ENCODE peak calls at places on chromosomes 3 and 15, in four cellular contexts. One of them, this sample, is unnamed.

GRCh38 chr3:11170052-11170770 is 15.9 kb downstream of the HRH1 start:
- DNase-seq in osteocyte: no peak
- DNase-seq in stimulated activated CD4-positive, alpha-beta T cell treated with anti-CD3 and anti-CD28 coated beads, Interleukin-15, amount 100 ng/mL, for 1 hour: no peak
- DNase-seq in activated CD4-positive, alpha-beta memory T cell treated with anti-CD3 and anti-CD28 coated beads, Interleukin-2, amount 10 ng/mL, durations not matched to agents 7 days and 5 days: no peak
- DNase-seq in this sample: no peak

GRCh38 chr3:30437172-30437571 is 169.2 kb upstream of the TGFBR2 start:
- DNase-seq in osteocyte: no peak
- DNase-seq in stimulated activated CD4-positive, alpha-beta T cell treated with anti-CD3 and anti-CD28 coated beads, Interleukin-15, amount 100 ng/mL, for 1 hour: no peak
- DNase-seq in activated CD4-positive, alpha-beta memory T cell treated with anti-CD3 and anti-CD28 coated beads, Interleukin-2, amount 10 ng/mL, durations not matched to agents 7 days and 5 days: no peak
- DNase-seq in this sample: peak; percentile 1

GRCh38 chr3:137121704-137122314 is 164.0 kb downstream of the IL20RB start:
- DNase-seq in osteocyte: no peak
- DNase-seq in stimulated activated CD4-positive, alpha-beta T cell treated with anti-CD3 and anti-CD28 coated beads, Interleukin-15, amount 100 ng/mL, for 1 hour: no peak
- DNase-seq in activated CD4-positive, alpha-beta memory T cell treated with anti-CD3 and anti-CD28 coated beads, Interleukin-2, amount 10 ng/mL, durations not matched to agents 7 days and 5 days: peak; percentile 23
- DNase-seq in this sample: peak; percentile 57

GRCh38 chr15:59405079-59405478 is 32.4 kb upstream of the MYO1E start:
- DNase-seq in osteocyte: no peak
- DNase-seq in stimulated activated CD4-positive, alpha-beta T cell treated with anti-CD3 and anti-CD28 coated beads, Interleukin-15, amount 100 ng/mL, for 1 hour: no peak
- DNase-seq in activated CD4-positive, alpha-beta memory T cell treated with anti-CD3 and anti-CD28 coated beads, Interleukin-2, amount 10 ng/mL, durations not matched to agents 7 days and 5 days: no peak
- DNase-seq in this sample: no peak

GRCh38 chr15:28943146-28943545 is 57.4 kb downstream of the APBA2 start:
- DNase-seq in osteocyte: no peak
- DNase-seq in stimulated activated CD4-positive, alpha-beta T cell treated with anti-CD3 and anti-CD28 coated beads, Interleukin-15, amount 100 ng/mL, for 1 hour: no peak
- DNase-seq in activated CD4-positive, alpha-beta memory T cell treated with anti-CD3 and anti-CD28 coated beads, Interleukin-2, amount 10 ng/mL, durations not matched to agents 7 days and 5 days: no peak
- DNase-seq in this sample: no peak

GRCh38 chr15:57973534-57973933 is 92.0 kb downstream of the ALDH1A2 start:
- DNase-seq in osteocyte: no peak
- DNase-seq in stimulated activated CD4-positive, alpha-beta T cell treated with anti-CD3 and anti-CD28 coated beads, Interleukin-15, amount 100 ng/mL, for 1 hour: no peak
- DNase-seq in activated CD4-positive, alpha-beta memory T cell treated with anti-CD3 and anti-CD28 coated beads, Interleukin-2, amount 10 ng/mL, durations not matched to agents 7 days and 5 days: no peak
- DNase-seq in this sample: no peak

GRCh38 chr3:69696365-69696764 is 42.9 kb upstream of the MITF start:
- DNase-seq in osteocyte: no peak
- DNase-seq in stimulated activated CD4-positive, alpha-beta T cell treated with anti-CD3 and anti-CD28 coated beads, Interleukin-15, amount 100 ng/mL, for 1 hour: no peak
- DNase-seq in activated CD4-positive, alpha-beta memory T cell treated with anti-CD3 and anti-CD28 coated beads, Interleukin-2, amount 10 ng/mL, durations not matched to agents 7 days and 5 days: no peak
- DNase-seq in this sample: no peak

GRCh38 chr15:101664303-101664913 is 12.2 kb upstream of the TM2D3 start:
- DNase-seq in osteocyte: no peak
- DNase-seq in stimulated activated CD4-positive, alpha-beta T cell treated with anti-CD3 and anti-CD28 coated beads, Interleukin-15, amount 100 ng/mL, for 1 hour: no peak
- DNase-seq in activated CD4-positive, alpha-beta memory T cell treated with anti-CD3 and anti-CD28 coated beads, Interleukin-2, amount 10 ng/mL, durations not matched to agents 7 days and 5 days: no peak
- DNase-seq in this sample: no peak

GRCh38 chr3:63192248-63192647 is 85.9 kb upstream of the SYNPR start:
- DNase-seq in osteocyte: no peak
- DNase-seq in stimulated activated CD4-positive, alpha-beta T cell treated with anti-CD3 and anti-CD28 coated beads, Interleukin-15, amount 100 ng/mL, for 1 hour: no peak
- DNase-seq in activated CD4-positive, alpha-beta memory T cell treated with anti-CD3 and anti-CD28 coated beads, Interleukin-2, amount 10 ng/mL, durations not matched to agents 7 days and 5 days: no peak
- DNase-seq in this sample: no peak

GRCh38 chr15:59284768-59285368 is 78.2 kb downstream of the LDHAL6B start:
- DNase-seq in osteocyte: no peak
- DNase-seq in stimulated activated CD4-positive, alpha-beta T cell treated with anti-CD3 and anti-CD28 coated beads, Interleukin-15, amount 100 ng/mL, for 1 hour: no peak
- DNase-seq in activated CD4-positive, alpha-beta memory T cell treated with anti-CD3 and anti-CD28 coated beads, Interleukin-2, amount 10 ng/mL, durations not matched to agents 7 days and 5 days: no peak
- DNase-seq in this sample: no peak

GRCh38 chr15:20357139-20358065 is 184.2 kb downstream of the GOLGA6L6 start:
- DNase-seq in osteocyte: peak; percentile 95
- DNase-seq in stimulated activated CD4-positive, alpha-beta T cell treated with anti-CD3 and anti-CD28 coated beads, Interleukin-15, amount 100 ng/mL, for 1 hour: no peak
- DNase-seq in activated CD4-positive, alpha-beta memory T cell treated with anti-CD3 and anti-CD28 coated beads, Interleukin-2, amount 10 ng/mL, durations not matched to agents 7 days and 5 days: no peak
- DNase-seq in this sample: peak; percentile 40

GRCh38 chr3:193827039-193827669 is 234.1 kb downstream of the OPA1 start:
- DNase-seq in osteocyte: no peak
- DNase-seq in stimulated activated CD4-positive, alpha-beta T cell treated with anti-CD3 and anti-CD28 coated beads, Interleukin-15, amount 100 ng/mL, for 1 hour: no peak
- DNase-seq in activated CD4-positive, alpha-beta memory T cell treated with anti-CD3 and anti-CD28 coated beads, Interleukin-2, amount 10 ng/mL, durations not matched to agents 7 days and 5 days: no peak
- DNase-seq in this sample: no peak

GRCh38 chr3:12752803-12753202 is 6.3 kb downstream of the TMEM40 start:
- DNase-seq in osteocyte: no peak
- DNase-seq in stimulated activated CD4-positive, alpha-beta T cell treated with anti-CD3 and anti-CD28 coated beads, Interleukin-15, amount 100 ng/mL, for 1 hour: no peak
- DNase-seq in activated CD4-positive, alpha-beta memory T cell treated with anti-CD3 and anti-CD28 coated beads, Interleukin-2, amount 10 ng/mL, durations not matched to agents 7 days and 5 days: no peak
- DNase-seq in this sample: no peak

GRCh38 chr3:11154953-11155325 is 646 bp downstream of the HRH1 start:
- DNase-seq in osteocyte: no peak
- DNase-seq in stimulated activated CD4-positive, alpha-beta T cell treated with anti-CD3 and anti-CD28 coated beads, Interleukin-15, amount 100 ng/mL, for 1 hour: no peak
- DNase-seq in activated CD4-positive, alpha-beta memory T cell treated with anti-CD3 and anti-CD28 coated beads, Interleukin-2, amount 10 ng/mL, durations not matched to agents 7 days and 5 days: no peak
- DNase-seq in this sample: peak; percentile 77

GRCh38 chr3:129615751-129616281 is 9.3 kb upstream of the PLXND1 start:
- DNase-seq in osteocyte: no peak
- DNase-seq in stimulated activated CD4-positive, alpha-beta T cell treated with anti-CD3 and anti-CD28 coated beads, Interleukin-15, amount 100 ng/mL, for 1 hour: no peak
- DNase-seq in activated CD4-positive, alpha-beta memory T cell treated with anti-CD3 and anti-CD28 coated beads, Interleukin-2, amount 10 ng/mL, durations not matched to agents 7 days and 5 days: no peak
- DNase-seq in this sample: no peak

GRCh38 chr3:65888980-65889706 is 149.6 kb downstream of the MAGI1 start:
- DNase-seq in osteocyte: no peak
- DNase-seq in stimulated activated CD4-positive, alpha-beta T cell treated with anti-CD3 and anti-CD28 coated beads, Interleukin-15, amount 100 ng/mL, for 1 hour: no peak
- DNase-seq in activated CD4-positive, alpha-beta memory T cell treated with anti-CD3 and anti-CD28 coated beads, Interleukin-2, amount 10 ng/mL, durations not matched to agents 7 days and 5 days: no peak
- DNase-seq in this sample: no peak

GRCh38 chr15:100314809-100315400 is 26.9 kb downstream of the ADAMTS17 start:
- DNase-seq in osteocyte: peak; percentile 73
- DNase-seq in stimulated activated CD4-positive, alpha-beta T cell treated with anti-CD3 and anti-CD28 coated beads, Interleukin-15, amount 100 ng/mL, for 1 hour: no peak
- DNase-seq in activated CD4-positive, alpha-beta memory T cell treated with anti-CD3 and anti-CD28 coated beads, Interleukin-2, amount 10 ng/mL, durations not matched to agents 7 days and 5 days: no peak
- DNase-seq in this sample: peak; percentile 46

GRCh38 chr15:101675015-101675414 is 22.8 kb upstream of the TM2D3 start:
- DNase-seq in osteocyte: no peak
- DNase-seq in stimulated activated CD4-positive, alpha-beta T cell treated with anti-CD3 and anti-CD28 coated beads, Interleukin-15, amount 100 ng/mL, for 1 hour: no peak
- DNase-seq in activated CD4-positive, alpha-beta memory T cell treated with anti-CD3 and anti-CD28 coated beads, Interleukin-2, amount 10 ng/mL, durations not matched to agents 7 days and 5 days: no peak
- DNase-seq in this sample: no peak

GRCh38 chr15:72063186-72063585 is 54.8 kb downstream of the MYO9A start:
- DNase-seq in osteocyte: no peak
- DNase-seq in stimulated activated CD4-positive, alpha-beta T cell treated with anti-CD3 and anti-CD28 coated beads, Interleukin-15, amount 100 ng/mL, for 1 hour: no peak
- DNase-seq in activated CD4-positive, alpha-beta memory T cell treated with anti-CD3 and anti-CD28 coated beads, Interleukin-2, amount 10 ng/mL, durations not matched to agents 7 days and 5 days: no peak
- DNase-seq in this sample: no peak

GRCh38 chr15:57375827-57376694 is at the start of gene CGNL1:
- DNase-seq in osteocyte: no peak
- DNase-seq in stimulated activated CD4-positive, alpha-beta T cell treated with anti-CD3 and anti-CD28 coated beads, Interleukin-15, amount 100 ng/mL, for 1 hour: no peak
- DNase-seq in activated CD4-positive, alpha-beta memory T cell treated with anti-CD3 and anti-CD28 coated beads, Interleukin-2, amount 10 ng/mL, durations not matched to agents 7 days and 5 days: no peak
- DNase-seq in this sample: peak; percentile 95

GRCh38 chr15:85382942-85383341 is 2.5 kb downstream of the AKAP13 start:
- DNase-seq in osteocyte: no peak
- DNase-seq in stimulated activated CD4-positive, alpha-beta T cell treated with anti-CD3 and anti-CD28 coated beads, Interleukin-15, amount 100 ng/mL, for 1 hour: no peak
- DNase-seq in activated CD4-positive, alpha-beta memory T cell treated with anti-CD3 and anti-CD28 coated beads, Interleukin-2, amount 10 ng/mL, durations not matched to agents 7 days and 5 days: no peak
- DNase-seq in this sample: no peak

GRCh38 chr15:75143738-75144334 is 57.8 kb upstream of the C15orf39 start:
- DNase-seq in osteocyte: no peak
- DNase-seq in stimulated activated CD4-positive, alpha-beta T cell treated with anti-CD3 and anti-CD28 coated beads, Interleukin-15, amount 100 ng/mL, for 1 hour: no peak
- DNase-seq in activated CD4-positive, alpha-beta memory T cell treated with anti-CD3 and anti-CD28 coated beads, Interleukin-2, amount 10 ng/mL, durations not matched to agents 7 days and 5 days: no peak
- DNase-seq in this sample: no peak

GRCh38 chr3:186651678-186652215 is 11.5 kb downstream of the FETUB start:
- DNase-seq in osteocyte: no peak
- DNase-seq in stimulated activated CD4-positive, alpha-beta T cell treated with anti-CD3 and anti-CD28 coated beads, Interleukin-15, amount 100 ng/mL, for 1 hour: no peak
- DNase-seq in activated CD4-positive, alpha-beta memory T cell treated with anti-CD3 and anti-CD28 coated beads, Interleukin-2, amount 10 ng/mL, durations not matched to agents 7 days and 5 days: no peak
- DNase-seq in this sample: no peak

GRCh38 chr3:195823998-195824397 is 12.3 kb upstream of the MUC4 start:
- DNase-seq in osteocyte: no peak
- DNase-seq in stimulated activated CD4-positive, alpha-beta T cell treated with anti-CD3 and anti-CD28 coated beads, Interleukin-15, amount 100 ng/mL, for 1 hour: no peak
- DNase-seq in activated CD4-positive, alpha-beta memory T cell treated with anti-CD3 and anti-CD28 coated beads, Interleukin-2, amount 10 ng/mL, durations not matched to agents 7 days and 5 days: no peak
- DNase-seq in this sample: peak; percentile 74

GRCh38 chr3:45513041-45513440 is 81.5 kb upstream of the LIMD1 start:
- DNase-seq in osteocyte: no peak
- DNase-seq in stimulated activated CD4-positive, alpha-beta T cell treated with anti-CD3 and anti-CD28 coated beads, Interleukin-15, amount 100 ng/mL, for 1 hour: no peak
- DNase-seq in activated CD4-positive, alpha-beta memory T cell treated with anti-CD3 and anti-CD28 coated beads, Interleukin-2, amount 10 ng/mL, durations not matched to agents 7 days and 5 days: no peak
- DNase-seq in this sample: no peak

GRCh38 chr15:87267798-87268197 is 988.7 kb downstream of the NTRK3 start:
- DNase-seq in osteocyte: no peak
- DNase-seq in stimulated activated CD4-positive, alpha-beta T cell treated with anti-CD3 and anti-CD28 coated beads, Interleukin-15, amount 100 ng/mL, for 1 hour: no peak
- DNase-seq in activated CD4-positive, alpha-beta memory T cell treated with anti-CD3 and anti-CD28 coated beads, Interleukin-2, amount 10 ng/mL, durations not matched to agents 7 days and 5 days: no peak
- DNase-seq in this sample: no peak

GRCh38 chr3:16888785-16889607 is 4.2 kb downstream of the PLCL2 start:
- DNase-seq in osteocyte: no peak
- DNase-seq in stimulated activated CD4-positive, alpha-beta T cell treated with anti-CD3 and anti-CD28 coated beads, Interleukin-15, amount 100 ng/mL, for 1 hour: no peak
- DNase-seq in activated CD4-positive, alpha-beta memory T cell treated with anti-CD3 and anti-CD28 coated beads, Interleukin-2, amount 10 ng/mL, durations not matched to agents 7 days and 5 days: peak; percentile 41
- DNase-seq in this sample: no peak

GRCh38 chr15:92645051-92645631 is 10.4 kb downstream of the FAM174B start:
- DNase-seq in osteocyte: peak; percentile 36
- DNase-seq in stimulated activated CD4-positive, alpha-beta T cell treated with anti-CD3 and anti-CD28 coated beads, Interleukin-15, amount 100 ng/mL, for 1 hour: no peak
- DNase-seq in activated CD4-positive, alpha-beta memory T cell treated with anti-CD3 and anti-CD28 coated beads, Interleukin-2, amount 10 ng/mL, durations not matched to agents 7 days and 5 days: no peak
- DNase-seq in this sample: no peak

GRCh38 chr3:128736598-128736997 is 10.6 kb downstream of the RAB7A start:
- DNase-seq in osteocyte: no peak
- DNase-seq in stimulated activated CD4-positive, alpha-beta T cell treated with anti-CD3 and anti-CD28 coated beads, Interleukin-15, amount 100 ng/mL, for 1 hour: no peak
- DNase-seq in activated CD4-positive, alpha-beta memory T cell treated with anti-CD3 and anti-CD28 coated beads, Interleukin-2, amount 10 ng/mL, durations not matched to agents 7 days and 5 days: no peak
- DNase-seq in this sample: no peak

GRCh38 chr3:108103971-108104797 is 13.4 kb upstream of the CD47 start:
- DNase-seq in osteocyte: no peak
- DNase-seq in stimulated activated CD4-positive, alpha-beta T cell treated with anti-CD3 and anti-CD28 coated beads, Interleukin-15, amount 100 ng/mL, for 1 hour: no peak
- DNase-seq in activated CD4-positive, alpha-beta memory T cell treated with anti-CD3 and anti-CD28 coated beads, Interleukin-2, amount 10 ng/mL, durations not matched to agents 7 days and 5 days: no peak
- DNase-seq in this sample: no peak

GRCh38 chr3:174333640-174334039 is 525.5 kb upstream of the NAALADL2 start:
- DNase-seq in osteocyte: no peak
- DNase-seq in stimulated activated CD4-positive, alpha-beta T cell treated with anti-CD3 and anti-CD28 coated beads, Interleukin-15, amount 100 ng/mL, for 1 hour: no peak
- DNase-seq in activated CD4-positive, alpha-beta memory T cell treated with anti-CD3 and anti-CD28 coated beads, Interleukin-2, amount 10 ng/mL, durations not matched to agents 7 days and 5 days: no peak
- DNase-seq in this sample: no peak